ENCODE peak calls at places on chromosomes 6 and 20, in nine cellular contexts. Z is BJ, O is PC-9, P is lower lobe of right lung, W is fibroblast of the aortic adventitia, E is mucosa of descending colon, B is hepatocyte, T is bronchial epithelial cell, X is cardiac muscle cell. N is an unnamed sample.

GRCh38 chr6:43223175-43223574 is 6.1 kb downstream of the DNPH1 start:
- DNase-seq in P (no peak), T (no peak), W (no peak), E (no peak), B (no peak), X (no peak), Z (no peak), O (no peak), N (no peak)

GRCh38 chr20:64242003-64242796 is 13.3 kb upstream of the PCMTD2 start:
- DNase-seq in Z (no peak), T (no peak), W (no peak), O (no peak), P (peak), E (no peak), X (no peak), B (no peak), N (no peak)

GRCh38 chr20:7770578-7770977 is 169.7 kb downstream of the HAO1 start:
- DNase-seq in E (no peak), Z (no peak), O (no peak), X (no peak), B (no peak), T (peak), P (no peak), W (no peak), N (no peak)

GRCh38 chr6:38632490-38632889 is 7.2 kb downstream of the BTBD9 start:
- DNase-seq in T (no peak), W (no peak), E (no peak), Z (no peak), X (no peak), P (no peak), B (no peak), O (no peak), N (no peak)

GRCh38 chr6:56292505-56293181 is 45.3 kb upstream of the COL21A1 start:
- DNase-seq in Z (no peak), O (peak), W (peak), X (peak), T (peak), E (no peak), B (peak), P (no peak), N (peak)

GRCh38 chr6:84220809-84221409 is 6.5 kb downstream of the CEP162 start:
- DNase-seq in B (peak), T (peak), W (peak), O (no peak), P (no peak), Z (no peak), E (no peak), X (peak), N (no peak)

GRCh38 chr6:42030585-42031506 is 19.5 kb upstream of the TAF8 start:
- DNase-seq in X (peak), O (peak), W (peak), P (no peak), E (no peak), Z (no peak), T (no peak), B (peak), N (no peak)

GRCh38 chr6:65745614-65746013 is 38.6 kb upstream of the EYS start:
- DNase-seq in B (no peak), E (no peak), O (no peak), X (no peak), T (no peak), P (no peak), W (no peak), Z (no peak), N (no peak)

GRCh38 chr20:10970109-10970508 is 296.3 kb upstream of the JAG1 start:
- DNase-seq in Z (no peak), W (peak), B (no peak), P (no peak), O (no peak), E (no peak), T (peak), X (peak), N (no peak)

GRCh38 chr6:104607501-104607900 is 252.2 kb downstream of the HACE1 start:
- DNase-seq in O (no peak), P (no peak), W (no peak), E (no peak), B (no peak), T (peak), X (no peak), Z (no peak), N (no peak)

GRCh38 chr6:150616581-150616980 is 16.9 kb downstream of the PLEKHG1 start:
- DNase-seq in X (no peak), Z (no peak), T (no peak), O (no peak), P (no peak), B (no peak), W (no peak), E (no peak), N (no peak)

GRCh38 chr6:56023829-56024228 is 148.4 kb upstream of the BMP5 start:
- DNase-seq in O (no peak), Z (no peak), E (no peak), T (no peak), B (no peak), W (no peak), P (no peak), X (no peak), N (no peak)

GRCh38 chr6:67811239-67812037 is 823.6 kb upstream of the ADGRB3 start:
- DNase-seq in T (no peak), E (no peak), P (no peak), O (no peak), B (no peak), Z (no peak), X (peak), W (peak), N (no peak)

GRCh38 chr20:39036011-39036410 is 73.9 kb downstream of the DHX35 start:
- DNase-seq in B (no peak), Z (no peak), X (no peak), O (no peak), P (no peak), W (peak), T (no peak), E (no peak), N (no peak)

GRCh38 chr6:46044876-46045617 is 29.4 kb upstream of the CLIC5 start:
- DNase-seq in E (no peak), P (no peak), X (peak), W (peak), O (peak), T (peak), B (peak), Z (peak), N (no peak)

GRCh38 chr6:80341330-80341729 is 234.9 kb downstream of the BCKDHB start:
- DNase-seq in E (no peak), W (peak), T (no peak), P (no peak), B (no peak), Z (peak), X (no peak), O (no peak), N (no peak)

GRCh38 chr6:6711832-6712231 is 123.3 kb downstream of the LY86 start:
- DNase-seq in W (no peak), Z (no peak), X (no peak), O (no peak), P (peak), E (no peak), B (no peak), T (no peak), N (no peak)

GRCh38 chr6:34866509-34866908 is 21.3 kb downstream of the TAF11 start:
- DNase-seq in B (no peak), P (no peak), Z (no peak), E (no peak), W (no peak), T (no peak), X (no peak), O (no peak), N (no peak)

GRCh38 chr20:17498641-17499040 is 32.5 kb downstream of the BFSP1 start:
- DNase-seq in B (no peak), Z (no peak), P (no peak), T (no peak), X (no peak), E (no peak), O (no peak), W (no peak), N (no peak)

GRCh38 chr6:100886078-100886477 is 4.9 kb upstream of the ASCC3 start:
- DNase-seq in W (peak), X (peak), P (no peak), B (no peak), Z (no peak), E (no peak), O (no peak), T (peak), N (no peak)

GRCh38 chr6:108432792-108433191 is 127.9 kb upstream of the FOXO3 start:
- DNase-seq in X (no peak), W (no peak), O (no peak), P (no peak), B (no peak), T (no peak), E (no peak), Z (no peak), N (no peak)

GRCh38 chr6:74277749-74278148 is 581.7 kb downstream of the CD109 start:
- DNase-seq in O (no peak), X (peak), P (no peak), E (no peak), B (peak), T (peak), W (no peak), Z (no peak), N (no peak)

GRCh38 chr20:20327756-20328155 is 40.1 kb upstream of the INSM1 start:
- DNase-seq in X (no peak), B (no peak), E (no peak), T (peak), O (peak), Z (no peak), W (no peak), P (no peak), N (no peak)

GRCh38 chr6:122071950-122072647 is 327.4 kb upstream of the HSF2 start:
- DNase-seq in E (no peak), Z (no peak), P (no peak), X (no peak), T (no peak), O (no peak), W (no peak), B (no peak), N (no peak)

GRCh38 chr20:47610247-47610944 is 108.7 kb downstream of the NCOA3 start:
- DNase-seq in E (no peak), W (peak), Z (peak), B (peak), X (peak), T (peak), P (no peak), O (peak), N (no peak)

GRCh38 chr6:50851269-50851847 is 32.7 kb downstream of the TFAP2B start:
- DNase-seq in E (no peak), Z (no peak), X (no peak), B (no peak), T (no peak), P (no peak), O (no peak), W (no peak), N (no peak)

GRCh38 chr20:39880890-39881289 is 808.1 kb downstream of the MAFB start:
- DNase-seq in E (no peak), P (no peak), Z (no peak), W (peak), B (no peak), X (peak), T (peak), O (no peak), N (no peak)

GRCh38 chr6:8195040-8195713 is 92.8 kb upstream of the EEF1E1 start:
- DNase-seq in X (no peak), B (peak), W (no peak), E (no peak), T (no peak), Z (no peak), P (no peak), O (no peak), N (no peak)

GRCh38 chr6:41935685-41936072 is 5.9 kb downstream of the CCND3 start:
- DNase-seq in T (no peak), O (no peak), B (no peak), E (peak), W (no peak), P (no peak), Z (no peak), X (no peak), N (no peak)

GRCh38 chr6:38977101-38977500 is 71.5 kb upstream of the GLP1R start:
- DNase-seq in E (no peak), Z (no peak), X (no peak), T (no peak), B (no peak), W (no peak), P (no peak), O (no peak), N (no peak)

GRCh38 chr20:2086177-2086979 is 15.2 kb upstream of the STK35 start:
- DNase-seq in O (no peak), E (no peak), P (no peak), X (peak), B (no peak), T (no peak), Z (no peak), W (peak), N (no peak)
- TF ChIP-seq CTCF in O (no peak), E (no peak), P (peak), X (peak), B (no peak), T (peak), Z (peak), W (peak), N (no peak)

GRCh38 chr6:63572733-63573139 is 456 bp downstream of the LOC128125822 start:
- DNase-seq in B (peak), O (no peak), Z (no peak), T (no peak), X (no peak), W (no peak), E (no peak), P (no peak), N (no peak)

GRCh38 chr6:63573899-63574553 is 1.7 kb downstream of the LOC128125822 start:
- DNase-seq in T (peak), E (no peak), X (peak), W (peak), P (no peak), O (peak), Z (no peak), B (peak), N (peak)

GRCh38 chr6:63571382-63571882 is 848 bp upstream of the LOC128125822 start:
- DNase-seq in W (no peak), P (no peak), E (no peak), T (no peak), Z (no peak), X (no peak), B (no peak), O (no peak), N (no peak)

GRCh38 chr6:63573140-63573898 is 1.0 kb downstream of the LOC128125822 start:
- DNase-seq in E (peak), B (peak), T (peak), O (peak), Z (peak), P (peak), X (peak), W (peak), N (peak)

DNA sequence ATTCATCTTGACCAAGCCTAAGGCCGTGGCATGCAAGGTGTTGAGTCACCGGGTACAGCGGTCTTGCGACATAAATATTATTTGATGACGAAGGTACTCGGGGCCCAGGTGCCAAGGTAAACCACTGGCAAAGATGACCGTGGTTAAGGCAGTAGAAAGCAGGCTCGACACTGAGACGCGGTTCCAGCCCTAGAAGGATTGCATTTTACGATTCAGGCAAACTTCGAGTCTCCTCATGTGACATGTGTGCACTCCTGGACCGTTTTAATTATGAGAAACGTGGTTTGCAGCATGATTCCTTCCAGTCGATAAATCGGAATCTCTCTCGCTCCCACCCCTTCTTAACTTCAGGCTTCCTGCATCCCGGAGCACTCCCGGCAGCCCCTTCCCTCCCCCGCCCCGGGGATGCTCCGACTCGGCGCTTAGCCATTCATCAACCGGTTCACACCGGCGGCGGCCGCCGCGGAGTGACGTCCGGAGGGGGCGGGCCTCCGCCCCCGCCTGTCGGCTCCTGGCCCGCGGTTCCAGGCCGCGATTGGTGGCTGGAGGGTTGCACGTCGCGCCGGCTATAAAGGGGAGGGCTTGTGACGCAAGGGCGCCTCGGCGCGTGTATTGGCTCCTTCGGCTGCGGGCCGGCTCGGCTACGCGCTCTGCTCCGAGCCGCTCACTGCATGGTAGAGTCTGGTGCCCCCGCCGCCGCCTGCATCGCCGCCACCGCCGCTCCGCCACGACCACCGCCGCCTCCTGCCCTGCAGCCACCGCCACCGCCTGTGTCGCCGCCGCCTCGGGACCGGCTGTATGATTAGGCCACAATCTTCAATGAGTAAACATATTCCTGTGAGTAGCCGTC is at the start of the genes LOC128125822 and PTP4A1:
- DNase-seq in W (peak), T (peak), P (peak), E (peak), X (peak), O (peak), Z (peak), B (peak), N (peak)
- TF ChIP-seq CTCF in W (no peak), T (no peak), P (no peak), E (peak), X (no peak), O (no peak), Z (no peak), B (no peak), N (no peak)

GRCh38 chr20:37943501-37944455 is 40.9 kb downstream of the VSTM2L start:
- DNase-seq in B (no peak), P (no peak), T (no peak), W (no peak), Z (no peak), O (no peak), E (no peak), X (no peak), N (no peak)
- TF ChIP-seq CTCF in B (no peak), P (no peak), T (no peak), W (no peak), Z (no peak), O (no peak), E (no peak), X (no peak), N (peak)

GRCh38 chr6:112877134-112878100 is 530.3 kb downstream of the RFPL4B start:
- DNase-seq in B (no peak), X (peak), Z (peak), W (peak), O (no peak), P (no peak), E (no peak), T (peak), N (no peak)
- TF ChIP-seq CTCF in B (peak), X (peak), Z (peak), W (peak), O (no peak), P (no peak), E (no peak), T (no peak), N (no peak)

GRCh38 chr20:54727490-54727889 is 252.1 kb downstream of the DOK5 start:
- DNase-seq in B (no peak), P (no peak), E (no peak), X (no peak), W (no peak), O (no peak), Z (no peak), T (no peak), N (no peak)

GRCh38 chr20:54723723-54724122 is 248.3 kb downstream of the DOK5 start:
- DNase-seq in W (no peak), B (no peak), O (no peak), E (no peak), T (no peak), Z (no peak), X (no peak), P (no peak), N (no peak)

GRCh38 chr20:54726687-54727086 is 251.3 kb downstream of the DOK5 start:
- DNase-seq in W (no peak), O (no peak), B (no peak), E (no peak), T (no peak), P (no peak), Z (no peak), X (no peak), N (no peak)
- TF ChIP-seq CTCF in W (no peak), O (no peak), B (no peak), E (no peak), T (no peak), P (no peak), Z (no peak), X (no peak), N (no peak)

GRCh38 chr20:45459606-45460005 is 9.9 kb upstream of the WFDC2 start:
- DNase-seq in T (no peak), E (no peak), Z (no peak), B (no peak), O (no peak), X (no peak), P (no peak), W (peak), N (no peak)
- TF ChIP-seq CTCF in T (no peak), E (no peak), Z (peak), B (peak), O (peak), X (peak), P (no peak), W (peak), N (peak)

GRCh38 chr20:9185511-9185910 is 116.6 kb downstream of the PLCB4 start:
- DNase-seq in E (no peak), T (peak), P (no peak), W (no peak), Z (no peak), B (no peak), O (no peak), X (no peak), N (no peak)

GRCh38 chr20:9180480-9181257 is 111.8 kb downstream of the PLCB4 start:
- DNase-seq in W (no peak), X (no peak), E (no peak), O (no peak), Z (no peak), B (no peak), P (no peak), T (no peak), N (no peak)

DNA sequence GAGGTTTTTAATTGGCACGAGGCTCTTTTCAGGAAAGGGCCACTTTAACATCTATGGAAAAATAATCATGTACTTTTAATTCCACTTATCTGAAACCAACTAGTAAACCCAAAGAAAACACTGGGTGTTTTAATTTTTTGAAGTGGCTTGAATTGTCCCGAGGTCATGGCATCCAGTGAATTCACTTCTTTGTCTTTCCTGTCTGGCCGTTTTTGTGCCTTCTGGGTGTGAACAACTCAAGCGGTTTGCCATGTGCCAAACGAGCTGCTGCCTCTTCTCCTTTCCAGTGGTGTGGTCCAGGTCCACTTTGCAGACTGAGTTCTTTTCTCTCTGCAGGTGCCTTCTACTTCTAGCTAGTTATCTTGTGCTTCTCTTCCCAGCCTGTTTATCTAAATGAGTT is 117.5 kb downstream of the PLCB4 start:
- DNase-seq in P (no peak), Z (no peak), T (no peak), W (no peak), O (no peak), X (no peak), E (no peak), B (no peak), N (no peak)
- TF ChIP-seq CTCF in P (no peak), Z (no peak), T (no peak), W (no peak), O (no peak), X (no peak), E (no peak), B (no peak), N (no peak)